ENCODE peak calls at places on chromosomes 11 and 22, in nine cellular contexts. V, P, F, U, O, A, N, S and B are unnamed samples.

GRCh38 chr11:65417702-65418430 is 4.7 kb upstream of the NEAT1 start:
- DNase-seq in V (peak), O (no peak), N (no peak), A (peak), P (peak), U (peak), S (peak), F (no peak), B (no peak)

GRCh38 chr22:18136563-18137320 is 13.2 kb upstream of the USP18 start:
- DNase-seq in N (no peak), A (no peak), S (no peak), V (no peak), F (no peak), O (no peak), U (no peak), P (no peak), B (peak)

GRCh38 chr11:126874831-126875230 is 125.7 kb downstream of the KIRREL3 start:
- DNase-seq in U (no peak), F (peak), O (peak), N (no peak), V (no peak), P (no peak), A (no peak), S (no peak), B (no peak)

GRCh38 chr22:37804502-37804885 is 3.2 kb upstream of the GCAT start:
- DNase-seq in N (peak), A (peak), V (no peak), U (no peak), S (no peak), P (no peak), O (no peak), F (peak), B (no peak)

GRCh38 chr11:99368579-99368978 is 347.8 kb downstream of the CNTN5 start:
- DNase-seq in O (no peak), S (no peak), A (no peak), P (no peak), F (no peak), V (peak), U (peak), N (no peak), B (no peak)

GRCh38 chr22:20953668-20954500 is 13.2 kb upstream of the AIFM3 start:
- DNase-seq in O (no peak), P (peak), S (peak), U (no peak), N (no peak), V (no peak), A (no peak), F (no peak), B (peak)

GRCh38 chr11:34869425-34869824 is 46.8 kb downstream of the APIP start:
- DNase-seq in O (peak), F (peak), U (no peak), S (no peak), A (peak), P (no peak), N (no peak), V (no peak), B (no peak)

GRCh38 chr22:24523873-24524272 is 28.7 kb downstream of the UPB1 start:
- DNase-seq in S (peak), P (no peak), N (no peak), F (no peak), V (peak), O (no peak), U (no peak), A (peak), B (no peak)

GRCh38 chr11:32088117-32088941 is 2.5 kb upstream of the RCN1 start:
- DNase-seq in N (peak), O (no peak), V (peak), F (no peak), S (peak), P (peak), A (peak), U (peak), B (peak)

GRCh38 chr11:99325807-99326206 is 305.1 kb downstream of the CNTN5 start:
- DNase-seq in V (no peak), U (peak), P (peak), A (no peak), N (no peak), O (no peak), S (peak), F (no peak), B (peak)

GRCh38 chr11:73972187-73972586 is 10.5 kb downstream of the UCP2 start:
- DNase-seq in A (no peak), P (no peak), V (no peak), N (no peak), F (no peak), S (no peak), U (no peak), O (no peak), B (no peak)

GRCh38 chr11:122755409-122755808 is 82.9 kb upstream of the CRTAM start:
- DNase-seq in F (peak), V (no peak), P (no peak), O (no peak), U (no peak), S (no peak), A (peak), N (no peak), B (no peak)

GRCh38 chr11:43573873-43574272 is 106.7 kb upstream of the HSD17B12 start:
- DNase-seq in P (no peak), S (no peak), F (no peak), N (no peak), V (no peak), U (no peak), A (no peak), O (no peak), B (no peak)

GRCh38 chr22:50671641-50672040 is 982 bp upstream of the SHANK3 start:
- DNase-seq in N (no peak), S (no peak), A (no peak), P (no peak), U (no peak), F (no peak), O (no peak), V (peak), B (no peak)

GRCh38 chr22:28411125-28411524 is 268.5 kb downstream of the TTC28 start:
- DNase-seq in A (no peak), V (peak), N (no peak), P (no peak), U (no peak), O (no peak), S (no peak), F (no peak), B (no peak)

GRCh38 chr11:69055212-69055586 is 6.5 kb downstream of the TPCN2 start:
- DNase-seq in U (no peak), A (no peak), O (no peak), V (no peak), S (no peak), F (no peak), P (no peak), N (peak), B (no peak)

GRCh38 chr22:41380993-41381328 is 781 bp upstream of the TEF start:
- DNase-seq in S (peak), O (no peak), F (no peak), A (no peak), N (peak), P (peak), U (peak), V (peak), B (peak)

GRCh38 chr11:78030429-78031325 is 7.6 kb upstream of the KCTD14 start:
- DNase-seq in S (peak), U (peak), O (no peak), N (peak), P (peak), V (peak), A (peak), F (peak), B (no peak)

GRCh38 chr11:61091373-61092279 is 10.7 kb upstream of the CD5 start:
- DNase-seq in F (no peak), P (peak), N (no peak), U (no peak), A (no peak), V (no peak), O (no peak), S (peak), B (no peak)

GRCh38 chr22:41285441-41285819 is 557 bp downstream of the RANGAP1 start:
- DNase-seq in F (peak), U (peak), S (peak), P (peak), O (peak), N (peak), V (peak), A (peak), B (peak)

GRCh38 chr11:103397369-103397768 is 288.1 kb downstream of the DYNC2H1 start:
- DNase-seq in S (peak), V (no peak), A (no peak), O (no peak), U (no peak), N (no peak), P (no peak), F (no peak), B (no peak)

GRCh38 chr11:109041876-109042275 is 377.0 kb downstream of the DDX10 start:
- DNase-seq in N (no peak), A (no peak), U (no peak), P (no peak), V (no peak), S (peak), F (no peak), O (no peak), B (no peak)

GRCh38 chr22:40396882-40397281 is 26.5 kb downstream of the SGSM3 start:
- DNase-seq in A (peak), N (peak), V (peak), P (peak), O (peak), S (peak), F (peak), U (peak), B (peak)

GRCh38 chr11:2533642-2534115 is 88.9 kb downstream of the KCNQ1 start:
- DNase-seq in A (no peak), F (peak), V (peak), U (peak), P (peak), S (peak), O (peak), N (peak), B (peak)

GRCh38 chr11:61626580-61627380 is 45.9 kb upstream of the SYT7 start:
- DNase-seq in N (peak), A (no peak), U (peak), F (no peak), P (peak), S (peak), O (peak), V (no peak), B (peak)

GRCh38 chr11:76626921-76627391 is 43.6 kb downstream of the LRRC32 start:
- DNase-seq in A (no peak), V (no peak), O (no peak), S (peak), U (peak), N (no peak), F (no peak), P (peak), B (no peak)

GRCh38 chr11:14422052-14422813 is 63.2 kb upstream of the RRAS2 start:
- DNase-seq in F (peak), N (peak), O (peak), P (peak), U (peak), V (peak), A (peak), S (peak), B (peak)
- H3K9ac ChIP-seq in F (no peak), N (no peak), O (no peak), P (no peak), U (no peak), V (peak), A (peak), S (peak), B (no peak)

DNA sequence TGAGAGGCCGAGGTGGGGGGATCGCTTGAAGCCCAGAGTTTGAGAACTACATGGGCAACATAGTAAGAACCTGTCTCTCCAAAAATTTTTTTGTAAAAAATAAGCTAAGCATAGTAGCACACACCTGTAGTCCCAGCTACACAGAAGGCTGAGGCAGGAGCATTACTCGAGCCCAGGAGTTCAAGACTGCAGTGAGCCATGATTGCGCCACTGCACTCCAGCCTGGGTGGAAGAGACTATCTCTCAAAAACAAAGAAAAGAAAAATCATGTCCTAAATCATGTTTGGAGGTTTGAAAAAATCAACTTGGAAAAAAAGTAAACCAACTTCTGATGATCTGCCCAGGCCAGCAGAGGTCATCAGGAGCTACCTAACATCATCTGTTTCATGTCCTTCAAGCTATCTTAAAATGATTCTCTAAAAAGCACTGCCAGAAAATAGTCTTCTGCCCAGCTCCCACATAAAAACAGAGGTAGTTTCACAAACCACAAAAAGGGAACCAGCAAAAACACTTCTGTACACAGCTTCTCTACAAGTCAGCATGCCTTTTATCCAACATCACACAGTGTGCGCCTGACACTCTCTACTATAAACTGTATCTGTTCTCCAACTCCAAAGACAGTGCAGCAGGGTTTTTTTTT is 165.0 kb downstream of the SOX6 start:
- DNase-seq in V (no peak), S (peak), F (no peak), U (no peak), P (no peak), N (no peak), O (no peak), A (no peak), B (no peak)
- H3K9ac ChIP-seq in V (no peak), S (no peak), F (no peak), U (no peak), P (no peak), N (no peak), O (no peak), A (no peak), B (no peak)

GRCh38 chr11:120413480-120413879 is 77.3 kb downstream of the ARHGEF12 start:
- DNase-seq in F (no peak), V (no peak), P (peak), U (peak), O (no peak), A (no peak), S (peak), N (no peak), B (no peak)
- H3K9ac ChIP-seq in F (no peak), V (no peak), P (no peak), U (no peak), O (no peak), A (no peak), S (no peak), N (no peak), B (no peak)

DNA sequence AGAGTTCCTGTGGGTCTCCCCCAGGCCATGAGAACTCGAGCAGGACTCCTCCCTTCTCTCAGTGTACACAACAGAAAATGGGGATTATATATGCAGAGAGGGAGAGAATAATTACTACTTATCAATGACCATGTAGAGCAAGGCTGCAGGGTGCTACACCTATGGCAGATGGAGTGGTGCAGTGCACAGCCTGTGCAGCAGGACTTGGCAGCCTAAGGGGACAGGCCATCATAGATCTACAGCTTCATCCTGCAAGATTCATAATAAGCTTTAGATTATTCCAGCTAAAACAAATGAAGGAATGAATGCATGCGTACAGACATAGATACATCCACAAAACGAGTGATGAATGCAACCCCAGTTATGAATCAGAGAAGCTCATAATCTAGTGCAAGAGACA is 8.4 kb upstream of the TP53I11 start:
- DNase-seq in O (no peak), F (no peak), P (no peak), V (no peak), A (no peak), N (no peak), U (no peak), S (no peak), B (no peak)
- H3K9ac ChIP-seq in O (no peak), F (no peak), P (no peak), V (no peak), A (no peak), N (no peak), U (no peak), S (no peak), B (no peak)

DNA sequence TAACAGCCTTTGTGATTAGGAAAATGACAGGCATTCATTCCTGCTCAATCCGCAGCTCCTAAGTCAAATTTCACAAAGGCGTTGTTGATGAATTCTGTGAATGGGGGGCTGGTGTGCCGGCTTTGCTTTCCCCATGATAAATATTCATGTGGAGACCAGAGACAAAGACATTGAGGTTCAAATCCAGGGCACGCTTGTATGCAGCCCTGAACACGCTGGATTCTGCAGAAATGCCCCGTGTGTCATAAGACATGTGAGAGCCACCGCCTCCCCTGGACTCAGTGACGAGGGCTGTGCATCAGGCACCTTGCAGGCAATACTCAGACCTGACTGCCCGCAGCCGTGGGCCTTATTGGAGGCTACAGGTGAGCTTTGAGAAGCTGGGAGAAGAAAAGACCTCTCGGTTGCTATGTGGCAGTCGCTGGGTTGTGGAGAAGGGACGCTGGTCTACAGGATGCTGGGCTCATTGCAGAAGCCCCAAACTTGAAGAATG is 906.2 kb downstream of the BRD1 start:
- DNase-seq in U (no peak), N (no peak), A (no peak), V (no peak), S (no peak), F (no peak), P (no peak), O (no peak), B (no peak)
- H3K9ac ChIP-seq in U (no peak), N (no peak), A (no peak), V (no peak), S (no peak), F (no peak), P (no peak), O (no peak), B (no peak)

DNA sequence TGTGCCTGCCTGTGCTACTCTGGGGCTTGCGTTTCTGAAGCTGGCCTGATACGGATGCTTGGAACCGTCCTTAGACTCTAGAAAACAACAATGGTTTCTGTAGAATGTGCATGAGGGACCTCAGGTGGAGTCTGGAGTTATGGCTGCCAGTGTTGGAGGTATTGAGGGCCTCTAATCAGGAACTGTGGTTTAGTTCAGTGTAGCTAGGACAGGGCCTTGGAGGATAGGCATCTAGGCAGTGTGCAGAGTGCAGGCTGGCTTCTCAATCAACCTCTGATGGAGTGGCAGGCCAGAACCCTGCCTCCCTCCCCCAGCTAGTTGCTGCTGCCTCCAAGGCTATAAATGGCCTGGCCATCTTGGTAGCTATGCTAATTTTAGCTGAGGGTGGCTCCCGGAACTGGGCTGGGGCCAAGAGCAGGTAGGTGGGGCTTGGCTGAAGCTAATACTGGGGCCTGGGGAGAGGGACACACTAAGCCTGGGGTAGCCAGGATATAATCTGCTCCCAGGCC is 4.0 kb downstream of the STIM1 start:
- DNase-seq in N (peak), A (no peak), P (no peak), F (no peak), U (no peak), S (no peak), O (peak), V (no peak), B (no peak)
- H3K9ac ChIP-seq in N (no peak), A (no peak), P (no peak), F (no peak), U (no peak), S (no peak), O (no peak), V (no peak), B (no peak)

DNA sequence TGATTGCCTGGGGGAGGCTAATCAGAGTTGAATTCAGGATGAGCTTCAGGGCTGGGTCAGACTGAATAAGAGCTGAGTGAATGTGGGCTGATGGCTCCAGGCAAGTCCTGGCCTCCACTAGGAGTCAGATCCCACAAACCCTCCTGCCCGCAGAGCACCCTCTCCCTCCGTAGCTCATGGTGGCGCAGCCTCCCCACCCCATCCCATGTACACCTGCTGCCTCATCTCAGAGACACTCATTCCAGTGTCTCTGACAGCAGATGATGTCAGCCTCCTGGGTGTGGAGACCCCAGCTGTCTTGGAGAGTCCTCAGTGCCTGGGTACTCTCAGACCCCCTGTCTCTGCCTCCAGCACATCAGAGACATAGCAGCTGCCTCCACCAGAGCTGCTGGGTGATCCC is 9.4 kb downstream of the IGLL5 start:
- DNase-seq in V (no peak), A (no peak), N (no peak), F (no peak), S (no peak), P (no peak), O (no peak), U (no peak), B (no peak)
- H3K9ac ChIP-seq in V (no peak), A (no peak), N (no peak), F (no peak), S (no peak), P (no peak), O (no peak), U (no peak), B (no peak)

DNA sequence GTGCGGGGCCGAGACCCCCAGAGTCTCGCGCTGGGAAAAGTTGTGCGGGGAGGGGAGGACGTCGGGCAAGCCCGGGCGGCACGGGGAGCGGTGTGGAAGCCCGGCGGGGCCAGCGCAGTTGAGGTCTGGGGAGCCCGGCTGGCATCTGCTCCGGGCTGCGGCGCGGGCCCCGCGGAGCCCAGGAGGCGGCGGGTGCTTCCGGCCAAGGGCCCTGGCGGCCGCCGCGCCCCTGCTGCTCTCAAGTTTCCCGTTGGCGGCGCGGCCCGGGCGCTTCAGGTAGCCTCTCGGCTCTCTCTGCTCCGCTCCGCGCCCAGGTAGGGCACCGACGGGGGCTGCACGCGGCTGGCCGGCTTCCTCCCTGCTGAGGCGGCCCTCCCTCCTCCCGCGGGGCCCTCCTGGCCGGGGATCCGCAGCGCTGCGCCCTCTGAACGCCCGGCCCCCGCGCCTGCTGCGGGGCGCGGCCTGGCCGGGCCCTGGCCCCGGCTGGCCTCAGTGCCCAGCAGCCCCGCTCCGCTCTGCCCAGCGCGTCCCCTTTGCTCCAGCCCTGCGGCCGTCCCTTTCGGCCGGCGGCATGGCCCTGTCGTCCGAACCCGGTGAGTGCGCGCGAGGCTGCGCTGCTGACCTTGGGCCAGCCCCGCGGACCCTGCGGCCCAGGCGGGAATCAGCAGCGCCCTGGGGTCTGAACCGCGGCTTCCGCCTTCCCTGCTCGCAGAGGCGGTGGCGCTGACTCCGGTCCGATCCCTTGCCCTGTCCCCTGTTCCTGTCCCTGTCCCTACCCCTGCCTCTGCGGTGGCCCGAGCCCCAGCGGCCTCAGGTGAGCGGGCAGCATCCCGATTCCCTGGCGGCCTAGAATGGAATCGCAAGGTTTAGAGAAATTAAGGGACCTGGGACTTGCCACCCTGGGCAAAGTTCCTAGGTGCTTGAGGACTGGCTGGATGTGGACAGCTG is 4.3 kb upstream of the AMPD3 start:
- DNase-seq in F (peak), P (peak), N (peak), O (peak), S (no peak), U (peak), V (no peak), A (peak), B (peak)
- H3K9ac ChIP-seq in F (no peak), P (peak), N (peak), O (no peak), S (no peak), U (peak), V (peak), A (no peak), B (peak)